ENCODE peak calls at places on chromosomes 1 and 21, in seven cellular contexts. N is ovary, G is AG10803, R is neural crest cell, M is H1, H is tibial artery, P is colonic mucosa. A is an unnamed sample.

GRCh38 chr1:58290685-58291372 is 255.7 kb downstream of the OMA1 start:
- DNase-seq in N (no peak), G (peak; percentile 23), R (peak; percentile 62), M (peak; percentile 9), H (no peak), P (no peak), A (peak; percentile 16)

GRCh38 chr1:152757747-152758146 is at the start of gene KPRP:
- DNase-seq in N (no peak), G (no peak), R (no peak), M (no peak), H (no peak), P (no peak), A (no peak)

GRCh38 chr1:157584503-157584902 is 13.4 kb downstream of the FCRL4 start:
- DNase-seq in N (no peak), G (no peak), R (no peak), M (no peak), H (no peak), P (no peak), A (no peak)

GRCh38 chr1:219422811-219423598 is 189.9 kb downstream of the ZC3H11B start:
- DNase-seq in N (no peak), G (peak; percentile 9), R (no peak), M (no peak), H (no peak), P (no peak), A (no peak)

GRCh38 chr21:45972353-45972715 is 9.2 kb upstream of the COL6A1 start:
- DNase-seq in N (peak; percentile 69), G (no peak), R (no peak), M (no peak), H (peak; percentile 75), P (no peak), A (no peak)

GRCh38 chr21:42567861-42568260 is 54.2 kb downstream of the SLC37A1 start:
- DNase-seq in N (peak; percentile 10), G (no peak), R (no peak), M (no peak), H (peak; percentile 11), P (no peak), A (no peak)

GRCh38 chr1:69700770-69701169 is 133.0 kb downstream of the LRRC7 start:
- DNase-seq in N (no peak), G (peak; percentile 9), R (peak; percentile 39), M (peak; percentile 2), H (no peak), P (no peak), A (peak; percentile 60)

GRCh38 chr1:15833842-15834405 is 13.6 kb upstream of the SPEN start:
- DNase-seq in N (no peak), G (no peak), R (no peak), M (no peak), H (no peak), P (no peak), A (no peak)

GRCh38 chr1:236851871-236852270 is 56.8 kb downstream of the MTR start:
- DNase-seq in N (no peak), G (no peak), R (no peak), M (no peak), H (no peak), P (no peak), A (no peak)

GRCh38 chr1:167223144-167224103 is 2.7 kb downstream of the POU2F1 start:
- DNase-seq in N (no peak), G (peak; percentile 44), R (no peak), M (no peak), H (no peak), P (no peak), A (no peak)

GRCh38 chr1:218408135-218408534 is 63.0 kb downstream of the TGFB2 start:
- DNase-seq in N (no peak), G (no peak), R (no peak), M (no peak), H (no peak), P (no peak), A (no peak)

GRCh38 chr1:46459315-46459714 is 30.3 kb upstream of the DMBX1 start:
- DNase-seq in N (no peak), G (no peak), R (no peak), M (no peak), H (no peak), P (no peak), A (no peak)

GRCh38 chr1:230611128-230611914 is 31.0 kb upstream of the COG2 start:
- DNase-seq in N (no peak), G (no peak), R (no peak), M (no peak), H (no peak), P (no peak), A (no peak)

GRCh38 chr1:238396140-238396539 is 505.4 kb upstream of the ZP4 start:
- DNase-seq in N (no peak), G (no peak), R (no peak), M (no peak), H (no peak), P (no peak), A (no peak)

GRCh38 chr1:92317836-92318493 is 19.1 kb downstream of the RPAP2 start:
- DNase-seq in N (no peak), G (no peak), R (no peak), M (no peak), H (no peak), P (no peak), A (no peak)

GRCh38 chr1:161733526-161733925 is 12.2 kb downstream of the FCRLB start:
- DNase-seq in N (no peak), G (peak; percentile 96), R (no peak), M (no peak), H (no peak), P (no peak), A (peak; percentile 61)

GRCh38 chr1:54816130-54816529 is 15.0 kb upstream of the TTC22 start:
- DNase-seq in N (no peak), G (no peak), R (no peak), M (no peak), H (no peak), P (no peak), A (no peak)

GRCh38 chr1:218344814-218345672 is at the start of gene TGFB2:
- DNase-seq in N (peak; percentile 76), G (peak; percentile 62), R (peak; percentile 12), M (no peak), H (peak; percentile 84), P (peak; percentile 31), A (peak; percentile 75)

GRCh38 chr1:13754510-13755103 is 54.6 kb downstream of the PRDM2 start:
- DNase-seq in N (no peak), G (peak; percentile 64), R (no peak), M (no peak), H (no peak), P (no peak), A (no peak)

GRCh38 chr1:193786996-193787546 is 600.7 kb upstream of the B3GALT2 start:
- DNase-seq in N (no peak), G (no peak), R (no peak), M (no peak), H (no peak), P (peak; percentile 54), A (peak; percentile 5)

GRCh38 chr1:236618507-236618906 is 14.2 kb upstream of the HEATR1 start:
- DNase-seq in N (no peak), G (no peak), R (no peak), M (no peak), H (no peak), P (no peak), A (no peak)

GRCh38 chr1:79531790-79532189 is 525.3 kb upstream of the ADGRL4 start:
- DNase-seq in N (no peak), G (no peak), R (no peak), M (no peak), H (no peak), P (no peak), A (no peak)

GRCh38 chr1:186304982-186305949 is 69.8 kb downstream of the TPR start:
- DNase-seq in N (no peak), G (peak; percentile 34), R (no peak), M (no peak), H (no peak), P (no peak), A (no peak)
- TF ChIP-seq CTCF in N (no peak), G (peak; percentile 69), R (peak; percentile 68), M (peak; percentile 42), H (no peak), P (peak; percentile 11), A (peak; percentile 43)

GRCh38 chr21:33388188-33388587 is 15.0 kb upstream of the IFNGR2 start:
- DNase-seq in N (no peak), G (no peak), R (no peak), M (no peak), H (no peak), P (no peak), A (no peak)

GRCh38 chr21:33384851-33385331 is 18.3 kb upstream of the IFNGR2 start:
- DNase-seq in N (no peak), G (no peak), R (no peak), M (no peak), H (no peak), P (no peak), A (no peak)

GRCh38 chr21:33390479-33390878 is 12.7 kb upstream of the IFNGR2 start:
- DNase-seq in N (no peak), G (no peak), R (no peak), M (no peak), H (no peak), P (no peak), A (no peak)

GRCh38 chr21:33383056-33383888 is 19.9 kb upstream of the IFNGR2 start:
- DNase-seq in N (peak; percentile 78), G (peak; percentile 66), R (no peak), M (no peak), H (peak; percentile 76), P (peak; percentile 64), A (peak; percentile 76)

GRCh38 chr21:33386222-33386784 is 16.9 kb upstream of the IFNGR2 start:
- DNase-seq in N (no peak), G (no peak), R (no peak), M (no peak), H (no peak), P (no peak), A (no peak)
- TF ChIP-seq CTCF in N (no peak), G (peak; percentile 20), R (peak; percentile 32), M (peak; percentile 54), H (no peak), P (no peak), A (no peak)

DNA sequence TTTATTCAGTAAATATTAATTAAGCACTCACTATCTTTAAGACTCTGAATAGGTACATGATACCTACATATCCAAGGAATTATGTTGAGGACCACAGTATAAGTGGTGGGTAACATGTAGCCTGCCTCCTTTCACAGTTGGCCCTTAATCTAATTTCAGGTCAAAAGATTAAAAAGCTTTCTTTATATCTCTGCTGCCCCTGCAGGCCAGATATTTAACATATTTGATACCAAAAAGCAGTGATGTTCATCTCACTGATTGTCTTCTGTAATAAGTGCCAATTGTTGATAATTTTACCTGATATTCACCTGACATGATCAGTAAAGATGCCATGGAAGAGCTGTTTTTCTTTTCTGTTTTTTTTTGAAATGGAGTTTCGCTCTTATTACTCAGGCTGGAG is 36.5 kb downstream of the RLF start:
- DNase-seq in N (no peak), G (no peak), R (no peak), M (no peak), H (no peak), P (no peak), A (no peak)
- TF ChIP-seq CTCF in N (no peak), G (peak; percentile 28), R (peak; percentile 34), M (no peak), H (no peak), P (no peak), A (no peak)

GRCh38 chr1:113073457-113073950 is 506 bp downstream of the LRIG2 start:
- DNase-seq in N (peak; percentile 58), G (peak; percentile 60), R (no peak), M (peak; percentile 23), H (peak; percentile 79), P (peak; percentile 61), A (peak; percentile 60)
- TF ChIP-seq CTCF in N (peak; percentile 11), G (peak; percentile 48), R (peak; percentile 37), M (peak; percentile 60), H (no peak), P (no peak), A (no peak)

A was measured in Calu3.